ENCODE peak calls at places on chromosomes 1 and 21, in four cellular contexts. E, O, Q and W are unnamed samples.

GRCh38 chr21:43880111-43880985 is 15.3 kb downstream of the AGPAT3 start:
- DNase-seq in Q (no peak), O (peak), E (no peak), W (no peak)

GRCh38 chr21:39348355-39349210 is at the start of gene HMGN1:
- DNase-seq in Q (peak), O (peak), E (peak), W (peak)

GRCh38 chr1:63004868-63005267 is 220.9 kb downstream of the ATG4C start:
- DNase-seq in E (no peak), O (peak), Q (no peak), W (no peak)

GRCh38 chr1:23960291-23960718 is 677 bp downstream of the PNRC2 start:
- DNase-seq in E (no peak), O (peak), Q (no peak), W (no peak)

GRCh38 chr1:10615336-10615735 is 140.6 kb downstream of the PEX14 start:
- DNase-seq in E (no peak), O (no peak), Q (no peak), W (no peak)

GRCh38 chr1:226990133-226990716 is 50.1 kb downstream of the COQ8A start:
- DNase-seq in Q (peak), O (peak), E (no peak), W (no peak)

GRCh38 chr1:62398377-62398776 is 38.5 kb upstream of the USP1 start:
- DNase-seq in Q (no peak), O (no peak), E (no peak), W (no peak)

GRCh38 chr21:42837421-42838211 is 41.7 kb downstream of the WDR4 start:
- DNase-seq in E (no peak), Q (no peak), O (peak), W (no peak)

GRCh38 chr1:207670997-207671396 is 26.1 kb downstream of the CR1L start:
- DNase-seq in Q (no peak), E (no peak), O (no peak), W (no peak)

GRCh38 chr1:3954391-3955160 is 54.5 kb upstream of the C1orf174 start:
- DNase-seq in E (no peak), O (no peak), Q (no peak), W (no peak)

GRCh38 chr21:27740084-27740483 is 773.2 kb upstream of the ADAMTS5 start:
- DNase-seq in E (no peak), O (no peak), Q (no peak), W (no peak)

GRCh38 chr1:170156594-170156993 is 10.8 kb downstream of the NTMT2 start:
- DNase-seq in E (no peak), Q (no peak), O (no peak), W (no peak)

GRCh38 chr1:17852383-17852782 is 97.2 kb downstream of the ACTL8 start:
- DNase-seq in Q (no peak), O (no peak), E (no peak), W (no peak)

GRCh38 chr1:41882496-41882895 is 36.2 kb downstream of the HIVEP3 start:
- DNase-seq in O (no peak), E (no peak), Q (no peak), W (no peak)

GRCh38 chr1:244214009-244214967 is 163.2 kb downstream of the ZBTB18 start:
- DNase-seq in E (no peak), Q (no peak), O (no peak), W (no peak)

GRCh38 chr1:24692351-24692980 is 49.4 kb downstream of the SRRM1 start:
- DNase-seq in O (no peak), E (no peak), Q (no peak), W (no peak)

GRCh38 chr1:109392788-109393580 is 4.7 kb downstream of the SORT1 start:
- DNase-seq in O (peak), Q (no peak), E (no peak), W (no peak)

GRCh38 chr1:7550981-7551380 is 220.1 kb upstream of the VAMP3 start:
- DNase-seq in Q (no peak), O (no peak), E (no peak), W (no peak)

GRCh38 chr1:23330846-23331245 is 13.2 kb downstream of the HNRNPR start:
- DNase-seq in O (no peak), E (no peak), Q (no peak), W (no peak)

GRCh38 chr1:66258404-66259105 is 275.4 kb upstream of the SGIP1 start:
- DNase-seq in O (no peak), Q (no peak), E (no peak), W (no peak)

GRCh38 chr1:67688526-67689219 is 3.7 kb downstream of the GADD45A start:
- DNase-seq in O (no peak), Q (no peak), E (no peak), W (no peak)

GRCh38 chr1:188642585-188643168 is 1813.9 kb downstream of the PLA2G4A start:
- DNase-seq in O (no peak), E (no peak), Q (no peak), W (no peak)

GRCh38 chr1:169739980-169740379 is 6.1 kb upstream of the SELE start:
- DNase-seq in E (no peak), Q (no peak), O (no peak), W (no peak)

GRCh38 chr1:161200992-161201827 is 957 bp upstream of the NDUFS2 start:
- DNase-seq in O (no peak), Q (no peak), E (no peak), W (no peak)

GRCh38 chr1:20716232-20716631 is 1.6 kb downstream of the KIF17 start:
- DNase-seq in E (no peak), O (no peak), Q (no peak), W (no peak)

GRCh38 chr1:10802948-10803715 is 6.7 kb upstream of the CASZ1 start:
- DNase-seq in E (no peak), Q (no peak), O (no peak), W (no peak)

GRCh38 chr1:173122958-173123852 is 72.5 kb upstream of the TNFSF18 start:
- DNase-seq in E (no peak), Q (no peak), O (peak), W (no peak)

GRCh38 chr21:46454634-46455390 is 3.9 kb upstream of the DIP2A start:
- DNase-seq in Q (no peak), O (no peak), E (no peak), W (no peak)